ENCODE peak calls at places on chromosomes 3 and 15, in four cellular contexts. F is GM23338, I is OCI-LY7, O is MM.1S. R is an unnamed sample.

GRCh38 chr3:190456779-190457178 is 7.1 kb upstream of the TMEM207 start:
- DNase-seq in O (no peak), F (no peak), I (no peak), R (no peak)

GRCh38 chr3:141111364-141112150 is 60.4 kb downstream of the SPSB4 start:
- DNase-seq in O (no peak), I (no peak), F (no peak), R (no peak)

GRCh38 chr15:86336051-86336788 is 256.5 kb downstream of the AGBL1 start:
- DNase-seq in I (no peak), F (no peak), O (peak), R (peak)

GRCh38 chr3:152910966-152911365 is 76.0 kb downstream of the P2RY1 start:
- DNase-seq in F (no peak), O (no peak), I (no peak), R (no peak)

GRCh38 chr3:158539414-158540014 is 31.5 kb upstream of the MLF1 start:
- DNase-seq in O (peak), F (peak), I (peak), R (peak)

GRCh38 chr3:127754411-127755304 is 67.7 kb downstream of the MGLL start:
- DNase-seq in F (no peak), I (no peak), O (no peak), R (no peak)

GRCh38 chr3:160114352-160114751 is 110.9 kb upstream of the C3orf80 start:
- DNase-seq in I (no peak), F (no peak), O (no peak), R (no peak)

GRCh38 chr3:72604287-72604686 is 244.0 kb downstream of the SHQ1 start:
- DNase-seq in I (no peak), O (no peak), F (no peak), R (no peak)

GRCh38 chr15:95162521-95162920 is 931.2 kb downstream of the MCTP2 start:
- DNase-seq in O (no peak), I (no peak), F (no peak), R (no peak)

GRCh38 chr3:177470200-177470941 is 273.1 kb upstream of the TBL1XR1 start:
- DNase-seq in F (no peak), I (no peak), O (no peak), R (no peak)

GRCh38 chr3:60514085-60514649 is 737.1 kb downstream of the FHIT start:
- DNase-seq in F (no peak), O (no peak), I (no peak), R (no peak)

GRCh38 chr3:41158947-41159346 is 40.4 kb upstream of the CTNNB1 start:
- DNase-seq in F (no peak), O (no peak), I (no peak), R (peak)

GRCh38 chr15:65231306-65231705 is 20.0 kb upstream of the CILP start:
- DNase-seq in O (no peak), I (no peak), F (no peak), R (no peak)

GRCh38 chr15:101105059-101105851 is 146.6 kb downstream of the CHSY1 start:
- DNase-seq in F (no peak), I (no peak), O (no peak), R (peak)

GRCh38 chr15:78671626-78672211 is 30.7 kb upstream of the CHRNB4 start:
- DNase-seq in I (no peak), O (no peak), F (peak), R (no peak)

GRCh38 chr3:48464713-48465221 is 18.2 kb downstream of the ATRIP start:
- DNase-seq in F (no peak), I (no peak), O (no peak), R (no peak)

GRCh38 chr15:75809986-75810750 is 33.1 kb upstream of the UBE2Q2 start:
- DNase-seq in F (peak), O (peak), I (peak), R (peak)
- TF ChIP-seq CTCF in F (peak), O (peak), I (peak), R (peak)

GRCh38 chr3:108343479-108343870 is 47.1 kb downstream of the HHLA2 start:
- DNase-seq in F (no peak), O (no peak), I (no peak), R (no peak)

GRCh38 chr3:108334698-108335097 is 38.4 kb downstream of the HHLA2 start:
- DNase-seq in O (no peak), F (no peak), I (no peak), R (peak)

GRCh38 chr3:108342829-108343478 is 46.6 kb downstream of the HHLA2 start:
- DNase-seq in F (no peak), O (no peak), I (no peak), R (peak)

GRCh38 chr3:108341911-108342310 is 45.6 kb downstream of the HHLA2 start:
- DNase-seq in O (no peak), I (no peak), F (no peak), R (no peak)

GRCh38 chr3:108338901-108339545 is 42.7 kb downstream of the HHLA2 start:
- DNase-seq in F (no peak), I (no peak), O (no peak), R (no peak)
- TF ChIP-seq EZH2phosphoT487 in F (no peak), I (no peak), O (no peak), R (no peak)

GRCh38 chr15:40398413-40398873 is 7.2 kb upstream of the IVD start:
- DNase-seq in O (peak), F (no peak), I (peak), R (no peak)
- H2AFZ ChIP-seq in O (no peak), F (no peak), I (no peak), R (no peak)

DNA sequence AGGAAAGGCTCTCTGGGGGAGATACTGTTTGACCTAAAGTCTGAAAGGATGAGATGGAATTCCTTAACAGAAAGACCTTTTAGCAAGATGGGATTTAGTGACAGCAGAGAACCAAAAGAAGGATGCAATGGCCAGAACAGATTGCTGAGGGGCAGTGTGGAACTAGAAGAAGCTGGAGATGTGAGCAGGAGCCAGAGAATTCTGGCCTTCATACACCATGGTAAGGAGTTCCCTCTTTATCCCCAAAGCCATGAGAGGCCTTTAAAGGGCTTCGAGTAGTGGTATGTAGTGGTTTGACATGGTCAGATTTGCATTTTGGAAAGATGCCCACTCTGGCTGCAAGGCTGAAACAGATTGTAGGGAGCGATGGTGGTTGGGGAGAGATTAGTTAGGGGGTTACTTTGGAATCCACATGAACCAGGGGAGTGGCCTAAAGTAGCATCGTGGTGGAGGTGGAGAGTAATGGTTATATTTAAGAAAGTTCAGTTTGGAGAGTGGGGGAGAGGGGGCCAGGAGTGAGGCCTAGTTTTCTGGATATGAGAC is 34.0 kb upstream of the NPHP3 start:
- DNase-seq in O (no peak), I (no peak), F (no peak), R (no peak)
- TF ChIP-seq CTCF in O (no peak), I (no peak), F (no peak), R (no peak)

R was measured in PC-3.